ENCODE peak calls at places on chromosomes 4 and X, in six cellular contexts. One of them, this sample, is unnamed.

GRCh38 chr4:5524900-5525299 is 183.5 kb downstream of the EVC2 start:
- DNase-seq in right cardiac atrium: no peak
- DNase-seq in Karpas-422: no peak
- DNase-seq in CD8-positive, alpha-beta T cell: no peak
- DNase-seq in heart right ventricle: no peak
- DNase-seq in adrenal gland: peak
- DNase-seq in this sample: no peak

GRCh38 chr4:2935762-2936743 is 27.2 kb downstream of the NOP14 start:
- DNase-seq in right cardiac atrium: no peak
- DNase-seq in Karpas-422: peak
- DNase-seq in CD8-positive, alpha-beta T cell: peak
- DNase-seq in heart right ventricle: no peak
- DNase-seq in adrenal gland: no peak
- DNase-seq in this sample: no peak

GRCh38 chrX:23901065-23901464 is 6.7 kb downstream of the APOO start:
- DNase-seq in right cardiac atrium: no peak
- DNase-seq in Karpas-422: no peak
- DNase-seq in CD8-positive, alpha-beta T cell: no peak
- DNase-seq in heart right ventricle: no peak
- DNase-seq in adrenal gland: no peak
- DNase-seq in this sample: no peak

GRCh38 chr4:52995341-52996030 is 133.4 kb downstream of the RASL11B start:
- DNase-seq in right cardiac atrium: no peak
- DNase-seq in Karpas-422: no peak
- DNase-seq in CD8-positive, alpha-beta T cell: no peak
- DNase-seq in heart right ventricle: no peak
- DNase-seq in adrenal gland: no peak
- DNase-seq in this sample: no peak

GRCh38 chr4:10567766-10568165 is 110.5 kb upstream of the ZNF518B start:
- DNase-seq in right cardiac atrium: no peak
- DNase-seq in Karpas-422: no peak
- DNase-seq in CD8-positive, alpha-beta T cell: no peak
- DNase-seq in heart right ventricle: no peak
- DNase-seq in adrenal gland: no peak
- DNase-seq in this sample: no peak

GRCh38 chrX:31609130-31609529 is 537.3 kb upstream of the FTHL17 start:
- DNase-seq in right cardiac atrium: no peak
- DNase-seq in Karpas-422: no peak
- DNase-seq in CD8-positive, alpha-beta T cell: no peak
- DNase-seq in heart right ventricle: no peak
- DNase-seq in adrenal gland: no peak
- DNase-seq in this sample: no peak

GRCh38 chrX:68988865-68989264 is 160.0 kb downstream of the EFNB1 start:
- DNase-seq in right cardiac atrium: no peak
- DNase-seq in Karpas-422: no peak
- DNase-seq in CD8-positive, alpha-beta T cell: no peak
- DNase-seq in heart right ventricle: no peak
- DNase-seq in adrenal gland: no peak
- DNase-seq in this sample: no peak

GRCh38 chrX:100976211-100976610 is 6.7 kb downstream of the ARL13A start:
- DNase-seq in right cardiac atrium: no peak
- DNase-seq in Karpas-422: no peak
- DNase-seq in CD8-positive, alpha-beta T cell: no peak
- DNase-seq in heart right ventricle: no peak
- DNase-seq in adrenal gland: no peak
- DNase-seq in this sample: no peak

GRCh38 chrX:118495958-118496762 is 545 bp downstream of the DOCK11 start:
- DNase-seq in right cardiac atrium: peak
- DNase-seq in Karpas-422: peak
- DNase-seq in CD8-positive, alpha-beta T cell: peak
- DNase-seq in heart right ventricle: peak
- DNase-seq in adrenal gland: peak
- DNase-seq in this sample: peak

GRCh38 chr4:19478791-19479190 is 772.9 kb upstream of the SLIT2 start:
- DNase-seq in right cardiac atrium: no peak
- DNase-seq in Karpas-422: no peak
- DNase-seq in CD8-positive, alpha-beta T cell: no peak
- DNase-seq in heart right ventricle: no peak
- DNase-seq in adrenal gland: no peak
- DNase-seq in this sample: no peak

GRCh38 chrX:114717921-114718320 is 134.0 kb downstream of the HTR2C start:
- DNase-seq in right cardiac atrium: no peak
- DNase-seq in Karpas-422: peak
- DNase-seq in CD8-positive, alpha-beta T cell: no peak
- DNase-seq in heart right ventricle: no peak
- DNase-seq in adrenal gland: no peak
- DNase-seq in this sample: no peak

GRCh38 chr4:121728798-121729226 is 32.0 kb upstream of the ANXA5 start:
- DNase-seq in right cardiac atrium: no peak
- DNase-seq in Karpas-422: no peak
- DNase-seq in CD8-positive, alpha-beta T cell: no peak
- DNase-seq in heart right ventricle: no peak
- DNase-seq in adrenal gland: no peak
- DNase-seq in this sample: no peak

GRCh38 chr4:81405900-81406401 is 65.8 kb downstream of the RASGEF1B start:
- DNase-seq in right cardiac atrium: no peak
- DNase-seq in Karpas-422: peak
- DNase-seq in CD8-positive, alpha-beta T cell: peak
- DNase-seq in heart right ventricle: no peak
- DNase-seq in adrenal gland: peak
- DNase-seq in this sample: peak

GRCh38 chrX:34900691-34901090 is 41.9 kb upstream of the FAM47B start:
- DNase-seq in right cardiac atrium: no peak
- DNase-seq in Karpas-422: no peak
- DNase-seq in CD8-positive, alpha-beta T cell: no peak
- DNase-seq in heart right ventricle: no peak
- DNase-seq in adrenal gland: no peak
- DNase-seq in this sample: no peak

GRCh38 chr4:183658362-183659028 is 490 bp downstream of the RWDD4 start:
- DNase-seq in right cardiac atrium: peak
- DNase-seq in Karpas-422: peak
- DNase-seq in CD8-positive, alpha-beta T cell: peak
- DNase-seq in heart right ventricle: peak
- DNase-seq in adrenal gland: peak
- DNase-seq in this sample: peak

GRCh38 chr4:173076903-173077629 is 91.5 kb upstream of the GALNT7 start:
- DNase-seq in right cardiac atrium: no peak
- DNase-seq in Karpas-422: no peak
- DNase-seq in CD8-positive, alpha-beta T cell: no peak
- DNase-seq in heart right ventricle: no peak
- DNase-seq in adrenal gland: no peak
- DNase-seq in this sample: no peak

GRCh38 chr4:94160774-94161173 is 46.9 kb upstream of the SMARCAD1 start:
- DNase-seq in right cardiac atrium: no peak
- DNase-seq in Karpas-422: peak
- DNase-seq in CD8-positive, alpha-beta T cell: no peak
- DNase-seq in heart right ventricle: no peak
- DNase-seq in adrenal gland: no peak
- DNase-seq in this sample: no peak

GRCh38 chrX:12223650-12224049 is 85.4 kb downstream of the FRMPD4 start:
- DNase-seq in right cardiac atrium: no peak
- DNase-seq in Karpas-422: no peak
- DNase-seq in CD8-positive, alpha-beta T cell: no peak
- DNase-seq in heart right ventricle: no peak
- DNase-seq in adrenal gland: no peak
- DNase-seq in this sample: no peak

GRCh38 chr4:47717173-47717572 is 120.7 kb downstream of the CORIN start:
- DNase-seq in right cardiac atrium: no peak
- DNase-seq in Karpas-422: no peak
- DNase-seq in CD8-positive, alpha-beta T cell: no peak
- DNase-seq in heart right ventricle: no peak
- DNase-seq in adrenal gland: no peak
- DNase-seq in this sample: no peak

GRCh38 chrX:48520455-48520854 is 1.2 kb upstream of the EBP start:
- DNase-seq in right cardiac atrium: no peak
- DNase-seq in Karpas-422: no peak
- DNase-seq in CD8-positive, alpha-beta T cell: no peak
- DNase-seq in heart right ventricle: no peak
- DNase-seq in adrenal gland: no peak
- DNase-seq in this sample: no peak

GRCh38 chr4:42104521-42104920 is 47.9 kb downstream of the BEND4 start:
- DNase-seq in right cardiac atrium: no peak
- DNase-seq in Karpas-422: no peak
- DNase-seq in CD8-positive, alpha-beta T cell: no peak
- DNase-seq in heart right ventricle: no peak
- DNase-seq in adrenal gland: no peak
- DNase-seq in this sample: no peak

GRCh38 chrX:1486749-1487361 is 34.1 kb upstream of the ASMTL start:
- DNase-seq in right cardiac atrium: peak
- DNase-seq in Karpas-422: no peak
- DNase-seq in CD8-positive, alpha-beta T cell: peak
- DNase-seq in heart right ventricle: peak
- DNase-seq in adrenal gland: peak
- DNase-seq in this sample: no peak

GRCh38 chr4:1406416-1406945 is at the start of gene NKX1-1:
- DNase-seq in right cardiac atrium: no peak
- DNase-seq in Karpas-422: no peak
- DNase-seq in CD8-positive, alpha-beta T cell: no peak
- DNase-seq in heart right ventricle: no peak
- DNase-seq in adrenal gland: no peak
- DNase-seq in this sample: no peak

GRCh38 chrX:57929373-57929772 is 19.1 kb upstream of the ZXDA start:
- DNase-seq in right cardiac atrium: no peak
- DNase-seq in Karpas-422: peak
- DNase-seq in CD8-positive, alpha-beta T cell: no peak
- DNase-seq in heart right ventricle: no peak
- DNase-seq in adrenal gland: no peak
- DNase-seq in this sample: no peak

GRCh38 chr4:37450309-37450708 is 205.8 kb downstream of the NWD2 start:
- DNase-seq in right cardiac atrium: no peak
- DNase-seq in Karpas-422: no peak
- DNase-seq in CD8-positive, alpha-beta T cell: no peak
- DNase-seq in heart right ventricle: no peak
- DNase-seq in adrenal gland: no peak
- DNase-seq in this sample: no peak

GRCh38 chr4:37445023-37445422 is 200.5 kb downstream of the NWD2 start:
- DNase-seq in right cardiac atrium: no peak
- DNase-seq in Karpas-422: no peak
- DNase-seq in CD8-positive, alpha-beta T cell: no peak
- DNase-seq in heart right ventricle: no peak
- DNase-seq in adrenal gland: no peak
- DNase-seq in this sample: no peak

GRCh38 chr4:37450911-37451310 is 206.4 kb downstream of the NWD2 start:
- DNase-seq in right cardiac atrium: no peak
- DNase-seq in Karpas-422: no peak
- DNase-seq in CD8-positive, alpha-beta T cell: no peak
- DNase-seq in heart right ventricle: no peak
- DNase-seq in adrenal gland: no peak
- DNase-seq in this sample: no peak

GRCh38 chr4:37446016-37446415 is 201.5 kb downstream of the NWD2 start:
- DNase-seq in right cardiac atrium: no peak
- DNase-seq in Karpas-422: no peak
- DNase-seq in CD8-positive, alpha-beta T cell: no peak
- DNase-seq in heart right ventricle: no peak
- DNase-seq in adrenal gland: no peak
- DNase-seq in this sample: no peak

GRCh38 chr4:37447886-37448285 is 203.3 kb downstream of the NWD2 start:
- DNase-seq in right cardiac atrium: no peak
- DNase-seq in Karpas-422: no peak
- DNase-seq in CD8-positive, alpha-beta T cell: no peak
- DNase-seq in heart right ventricle: no peak
- DNase-seq in adrenal gland: no peak
- DNase-seq in this sample: no peak
- H3K27ac ChIP-seq in right cardiac atrium: no peak
- H3K27ac ChIP-seq in Karpas-422: no peak
- H3K27ac ChIP-seq in CD8-positive, alpha-beta T cell: no peak
- H3K27ac ChIP-seq in heart right ventricle: no peak
- H3K27ac ChIP-seq in adrenal gland: no peak
- H3K27ac ChIP-seq in this sample: no peak

GRCh38 chr4:8366601-8367000 is 73.9 kb downstream of the ACOX3 start:
- DNase-seq in right cardiac atrium: no peak
- DNase-seq in Karpas-422: no peak
- DNase-seq in CD8-positive, alpha-beta T cell: no peak
- DNase-seq in heart right ventricle: no peak
- DNase-seq in adrenal gland: no peak
- DNase-seq in this sample: no peak
- H3K27ac ChIP-seq in right cardiac atrium: no peak
- H3K27ac ChIP-seq in Karpas-422: no peak
- H3K27ac ChIP-seq in CD8-positive, alpha-beta T cell: no peak
- H3K27ac ChIP-seq in heart right ventricle: no peak
- H3K27ac ChIP-seq in adrenal gland: no peak
- H3K27ac ChIP-seq in this sample: no peak

GRCh38 chr4:7906171-7906581 is 33.5 kb downstream of the AFAP1 start:
- DNase-seq in right cardiac atrium: no peak
- DNase-seq in Karpas-422: no peak
- DNase-seq in CD8-positive, alpha-beta T cell: no peak
- DNase-seq in heart right ventricle: no peak
- DNase-seq in adrenal gland: no peak
- DNase-seq in this sample: no peak
- H3K27ac ChIP-seq in right cardiac atrium: peak
- H3K27ac ChIP-seq in Karpas-422: no peak
- H3K27ac ChIP-seq in CD8-positive, alpha-beta T cell: no peak
- H3K27ac ChIP-seq in heart right ventricle: peak
- H3K27ac ChIP-seq in adrenal gland: peak
- H3K27ac ChIP-seq in this sample: no peak

DNA sequence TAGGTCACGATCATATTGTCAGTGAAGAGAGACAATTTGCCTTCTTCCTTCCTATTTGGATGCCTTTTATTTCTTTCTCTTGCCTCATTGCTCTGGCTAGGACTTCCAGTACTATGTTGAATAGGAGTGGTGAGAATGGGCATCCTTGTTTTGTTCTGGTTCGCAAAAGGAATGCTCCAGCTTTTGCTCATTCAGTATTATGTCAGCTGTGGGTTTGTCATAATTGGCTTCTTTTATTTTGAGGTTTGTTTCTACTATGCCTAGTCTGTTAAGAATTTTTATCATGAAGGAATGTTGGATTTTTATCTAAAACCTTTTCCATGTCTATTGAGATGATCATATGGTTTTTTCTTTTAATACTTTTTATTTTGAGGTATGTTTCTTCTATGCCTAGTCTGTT is 152.3 kb upstream of the MAD2L1 start:
- DNase-seq in right cardiac atrium: no peak
- DNase-seq in Karpas-422: no peak
- DNase-seq in CD8-positive, alpha-beta T cell: no peak
- DNase-seq in heart right ventricle: no peak
- DNase-seq in adrenal gland: no peak
- DNase-seq in this sample: no peak
- H3K27ac ChIP-seq in right cardiac atrium: no peak
- H3K27ac ChIP-seq in Karpas-422: no peak
- H3K27ac ChIP-seq in CD8-positive, alpha-beta T cell: no peak
- H3K27ac ChIP-seq in heart right ventricle: no peak
- H3K27ac ChIP-seq in adrenal gland: no peak
- H3K27ac ChIP-seq in this sample: no peak

GRCh38 chr4:145417348-145418130 is 64.1 kb upstream of the SMAD1 start:
- DNase-seq in right cardiac atrium: no peak
- DNase-seq in Karpas-422: no peak
- DNase-seq in CD8-positive, alpha-beta T cell: no peak
- DNase-seq in heart right ventricle: no peak
- DNase-seq in adrenal gland: no peak
- DNase-seq in this sample: no peak
- H3K27ac ChIP-seq in right cardiac atrium: no peak
- H3K27ac ChIP-seq in Karpas-422: no peak
- H3K27ac ChIP-seq in CD8-positive, alpha-beta T cell: no peak
- H3K27ac ChIP-seq in heart right ventricle: no peak
- H3K27ac ChIP-seq in adrenal gland: no peak
- H3K27ac ChIP-seq in this sample: no peak

This sample was measured in substantia nigra.